ENCODE peak calls at places on chromosomes 7 and 10, in eight cellular contexts. E, G, X, M, C, L, Y and J are unnamed samples.

GRCh38 chr7:66356277-66356721 is 151.2 kb downstream of the TPST1 start:
- ATAC-seq in M (no peak), Y (no peak), C (no peak), L (no peak), G (no peak), X (no peak), E (no peak), J (no peak)

GRCh38 chr10:123573236-123574147 is 92.7 kb upstream of the GPR26 start:
- ATAC-seq in X (peak), M (no peak), L (peak), E (peak), G (no peak), C (no peak), Y (no peak), J (peak)

GRCh38 chr10:112347709-112348671 is 25.9 kb upstream of the ACSL5 start:
- ATAC-seq in M (no peak), E (no peak), C (no peak), X (no peak), G (no peak), L (no peak), Y (no peak), J (no peak)

GRCh38 chr10:70374775-70375614 is 7.4 kb downstream of the LRRC20 start:
- ATAC-seq in L (no peak), C (no peak), E (peak), G (no peak), Y (no peak), X (no peak), M (no peak), J (no peak)

GRCh38 chr10:58590152-58590551 is 77.5 kb downstream of the BICC1 start:
- ATAC-seq in E (peak), X (no peak), M (no peak), Y (no peak), C (no peak), L (no peak), G (no peak), J (no peak)

GRCh38 chr10:25017247-25017590 is 807 bp downstream of the THNSL1 start:
- ATAC-seq in E (peak), G (peak), L (no peak), C (no peak), M (no peak), X (no peak), Y (no peak), J (no peak)

GRCh38 chr7:84368122-84368521 is 173.5 kb upstream of the SEMA3A start:
- ATAC-seq in X (no peak), M (no peak), Y (no peak), C (no peak), E (no peak), L (no peak), G (no peak), J (no peak)

GRCh38 chr10:2876032-2876431 is 191.3 kb upstream of the PFKP start:
- ATAC-seq in G (no peak), L (no peak), C (no peak), Y (no peak), E (no peak), X (no peak), M (no peak), J (no peak)

GRCh38 chr10:48698971-48699627 is 14.4 kb downstream of the WDFY4 start:
- ATAC-seq in L (no peak), Y (no peak), E (no peak), G (no peak), X (no peak), C (no peak), M (no peak), J (no peak)

GRCh38 chr7:133912916-133913697 is 214.0 kb upstream of the LRGUK start:
- ATAC-seq in M (no peak), E (no peak), G (no peak), C (no peak), Y (no peak), L (no peak), X (no peak), J (peak)

GRCh38 chr10:88041243-88042161 is 178.1 kb downstream of the PTEN start:
- ATAC-seq in C (no peak), X (no peak), L (no peak), G (no peak), E (peak), M (no peak), Y (no peak), J (no peak)

GRCh38 chr10:88960854-88961253 is 8.3 kb upstream of the ACTA2 start:
- ATAC-seq in M (no peak), L (no peak), C (peak), X (no peak), Y (no peak), E (no peak), G (no peak), J (peak)

GRCh38 chr7:97021443-97022261 is 3.0 kb downstream of the DLX5 start:
- ATAC-seq in X (no peak), M (no peak), E (no peak), G (no peak), L (peak), Y (no peak), C (no peak), J (no peak)

GRCh38 chr7:98949336-98950044 is 71.2 kb downstream of the TRRAP start:
- ATAC-seq in L (no peak), C (no peak), X (no peak), G (no peak), M (no peak), Y (no peak), E (no peak), J (no peak)

GRCh38 chr10:70699063-70699658 is 26.9 kb downstream of the ADAMTS14 start:
- ATAC-seq in Y (no peak), X (no peak), G (no peak), E (no peak), M (no peak), C (no peak), L (no peak), J (no peak)

GRCh38 chr7:139054101-139054500 is 18.3 kb upstream of the ZC3HAV1L start:
- ATAC-seq in L (no peak), E (no peak), X (peak), M (no peak), Y (no peak), C (no peak), G (no peak), J (peak)

GRCh38 chr7:19899517-19899916 is 126.1 kb upstream of the TMEM196 start:
- ATAC-seq in C (no peak), M (no peak), Y (no peak), E (no peak), X (no peak), G (no peak), L (no peak), J (no peak)

GRCh38 chr7:7829667-7830066 is 111.3 kb upstream of the RPA3 start:
- ATAC-seq in C (no peak), M (no peak), L (no peak), G (peak), E (peak), Y (no peak), X (no peak), J (peak)

GRCh38 chr7:94445696-94446194 is 51.0 kb downstream of the COL1A2 start:
- ATAC-seq in G (no peak), C (no peak), M (no peak), E (no peak), X (no peak), Y (no peak), L (no peak), J (no peak)

GRCh38 chr10:78981970-78982281 is 86.8 kb upstream of the ZMIZ1 start:
- ATAC-seq in X (peak), M (no peak), L (peak), C (peak), E (no peak), Y (no peak), G (no peak), J (no peak)

GRCh38 chr7:100443096-100443840 is 7.0 kb upstream of the PPP1R35 start:
- ATAC-seq in L (no peak), M (no peak), X (no peak), Y (no peak), G (no peak), C (no peak), E (no peak), J (no peak)

GRCh38 chr7:107596881-107597581 is 17.0 kb downstream of the BCAP29 start:
- ATAC-seq in C (no peak), E (no peak), L (peak), G (no peak), Y (no peak), M (no peak), X (no peak), J (no peak)

GRCh38 chr7:44377681-44378421 is 52.5 kb upstream of the CAMK2B start:
- ATAC-seq in G (no peak), L (peak), X (no peak), M (no peak), C (no peak), E (peak), Y (peak), J (no peak)